ENCODE peak calls at places on chromosome 18, in eight cellular contexts. N is posterior cingulate gyrus; C is HAP-1; D is occipital lobe; B is stimulated activated naive CD4-positive, alpha-beta T cell; Q is stimulated activated CD4-positive, alpha-beta T cell treated with anti-CD3 and anti-CD28 coated beads, Interleukin-15, amount 100 ng/mL, for 24 hours; X is SW480; Y is fibroblast of mammary gland. M is an unnamed sample.

GRCh38 chr18:46705521-46705920 is 48.5 kb upstream of the LOXHD1 start:
- DNase-seq in Y (no peak), X (no peak), C (no peak), B (no peak), Q (no peak), D (no peak), N (peak), M (no peak)

GRCh38 chr18:59509477-59510173 is 150.6 kb upstream of the LMAN1 start:
- DNase-seq in B (no peak), C (no peak), D (no peak), Q (no peak), Y (peak), N (no peak), X (no peak), M (no peak)

GRCh38 chr18:48955528-48956261 is 4.9 kb upstream of the SMAD7 start:
- DNase-seq in N (peak), Y (peak), B (no peak), X (no peak), C (no peak), D (no peak), Q (no peak), M (no peak)

GRCh38 chr18:67600781-67601180 is 84.3 kb upstream of the DSEL start:
- DNase-seq in B (no peak), D (no peak), Q (no peak), Y (peak), N (no peak), X (no peak), C (no peak), M (no peak)

GRCh38 chr18:48987821-48988220 is 37.1 kb upstream of the SMAD7 start:
- DNase-seq in X (no peak), Q (no peak), B (no peak), N (no peak), Y (no peak), D (no peak), C (no peak), M (no peak)

GRCh38 chr18:57440331-57441101 is 5.3 kb downstream of the ONECUT2 start:
- DNase-seq in C (no peak), Y (no peak), Q (peak), D (no peak), N (peak), B (no peak), X (no peak), M (no peak)

GRCh38 chr18:10432781-10433180 is 21.7 kb upstream of the APCDD1 start:
- DNase-seq in Q (no peak), Y (no peak), X (no peak), D (no peak), C (no peak), B (no peak), N (no peak), M (no peak)

GRCh38 chr18:9612215-9612830 is 2.0 kb downstream of the PPP4R1 start:
- DNase-seq in X (peak), B (no peak), Y (peak), N (no peak), Q (peak), D (peak), C (peak), M (no peak)

GRCh38 chr18:9419956-9420631 is 55.2 kb upstream of the RALBP1 start:
- DNase-seq in C (no peak), D (no peak), Q (no peak), B (no peak), N (no peak), X (no peak), Y (peak), M (no peak)

GRCh38 chr18:55319517-55319905 is 268.5 kb downstream of the TCF4 start:
- DNase-seq in N (no peak), B (no peak), Q (no peak), X (no peak), C (no peak), D (no peak), Y (peak), M (no peak)

GRCh38 chr18:32056613-32057358 is 34.9 kb upstream of the RNF138 start:
- DNase-seq in N (no peak), X (no peak), Q (no peak), C (no peak), D (no peak), Y (no peak), B (no peak), M (no peak)

GRCh38 chr18:12278765-12279682 is 24.9 kb downstream of the CIDEA start:
- DNase-seq in D (no peak), B (no peak), X (no peak), Q (no peak), N (peak), Y (peak), C (no peak), M (peak)

GRCh38 chr18:75316826-75317225 is 106.2 kb downstream of the TSHZ1 start:
- DNase-seq in Y (no peak), B (no peak), X (no peak), D (no peak), Q (no peak), C (no peak), N (no peak), M (no peak)

M was measured in mesothelial cell of epicardium.